ENCODE peak calls at places on chromosomes 11 and 22, in four cellular contexts. A is upper lobe of left lung, B is A549, D is K562. T is an unnamed sample.

GRCh38 chr22:50445880-50446707 is 28.7 kb downstream of the SBF1 start:
- ATAC-seq in A (no peak), B (no peak), D (no peak), T (no peak)

GRCh38 chr11:93133710-93134109 is 64.1 kb downstream of the SLC36A4 start:
- ATAC-seq in A (no peak), B (no peak), D (no peak), T (no peak)

GRCh38 chr11:124756753-124757227 is 4.7 kb upstream of the VSIG2 start:
- ATAC-seq in A (no peak), B (no peak), D (no peak), T (no peak)

GRCh38 chr11:78177216-78177615 is 11.2 kb downstream of the KCTD21 start:
- ATAC-seq in A (no peak), B (peak), D (peak), T (no peak)

GRCh38 chr11:62854825-62855570 is 15.6 kb upstream of the WDR74 start:
- ATAC-seq in A (no peak), B (no peak), D (no peak), T (no peak)

GRCh38 chr11:27505781-27506180 is 788 bp downstream of the LIN7C start:
- ATAC-seq in A (no peak), B (no peak), D (no peak), T (no peak)

GRCh38 chr11:11409224-11409623 is 56.2 kb upstream of the CSNK2A3 start:
- ATAC-seq in A (no peak), B (peak), D (no peak), T (no peak)

GRCh38 chr11:95925011-95925410 is 1.1 kb upstream of the MTMR2 start:
- ATAC-seq in A (no peak), B (no peak), D (peak), T (no peak)

GRCh38 chr11:112300094-112300786 is 39.6 kb upstream of the PLET1 start:
- ATAC-seq in A (no peak), B (no peak), D (no peak), T (no peak)

GRCh38 chr11:115447273-115447864 is 56.8 kb downstream of the CADM1 start:
- ATAC-seq in A (no peak), B (no peak), D (no peak), T (no peak)

GRCh38 chr11:75896843-75897419 is 81.9 kb downstream of the UVRAG start:
- ATAC-seq in A (peak), B (peak), D (peak), T (no peak)

GRCh38 chr11:104183572-104183971 is 19.6 kb upstream of the PDGFD start:
- ATAC-seq in A (no peak), B (no peak), D (no peak), T (no peak)

GRCh38 chr11:5703741-5704536 is 14.3 kb downstream of the TRIM22 start:
- ATAC-seq in A (no peak), B (no peak), D (no peak), T (no peak)

GRCh38 chr11:8065031-8065430 is 16.0 kb upstream of the TUB start:
- ATAC-seq in A (no peak), B (no peak), D (no peak), T (no peak)

GRCh38 chr22:29912605-29913398 is 29.8 kb downstream of the MTMR3 start:
- ATAC-seq in A (peak), B (no peak), D (peak), T (no peak)

GRCh38 chr11:22162754-22163153 is 30.1 kb upstream of the ANO5 start:
- ATAC-seq in A (peak), B (no peak), D (no peak), T (peak)

GRCh38 chr11:47523491-47524199 is 29.3 kb downstream of the CELF1 start:
- ATAC-seq in A (peak), B (peak), D (peak), T (peak)

GRCh38 chr11:111788464-111788863 is 22.3 kb upstream of the PPP2R1B start:
- ATAC-seq in A (no peak), B (no peak), D (no peak), T (no peak)

GRCh38 chr11:57735655-57736298 is 5.5 kb upstream of the SELENOH start:
- ATAC-seq in A (no peak), B (no peak), D (peak), T (no peak)

GRCh38 chr11:96390403-96390830 is 604 bp downstream of the JRKL start:
- ATAC-seq in A (peak), B (peak), D (no peak), T (no peak)

GRCh38 chr22:42313804-42314581 is 43.5 kb upstream of the TCF20 start:
- ATAC-seq in A (no peak), B (peak), D (peak), T (no peak)

GRCh38 chr11:72418834-72419560 is 15.3 kb downstream of the CLPB start:
- ATAC-seq in A (no peak), B (peak), D (no peak), T (no peak)

GRCh38 chr22:41381329-41382097 is at the start of gene TEF:
- ATAC-seq in A (peak), B (peak), D (peak), T (peak)

GRCh38 chr22:42977574-42977973 is 37.4 kb downstream of the PACSIN2 start:
- ATAC-seq in A (peak), B (no peak), D (no peak), T (no peak)

GRCh38 chr22:40960137-40960536 is 9.0 kb downstream of the RBX1 start:
- ATAC-seq in A (peak), B (no peak), D (no peak), T (no peak)

GRCh38 chr22:32754413-32755041 is 47.0 kb upstream of the TIMP3 start:
- ATAC-seq in A (peak), B (no peak), D (no peak), T (peak)

GRCh38 chr11:125075242-125075625 is 12.1 kb downstream of the SLC37A2 start:
- ATAC-seq in A (no peak), B (no peak), D (no peak), T (no peak)

DNA sequence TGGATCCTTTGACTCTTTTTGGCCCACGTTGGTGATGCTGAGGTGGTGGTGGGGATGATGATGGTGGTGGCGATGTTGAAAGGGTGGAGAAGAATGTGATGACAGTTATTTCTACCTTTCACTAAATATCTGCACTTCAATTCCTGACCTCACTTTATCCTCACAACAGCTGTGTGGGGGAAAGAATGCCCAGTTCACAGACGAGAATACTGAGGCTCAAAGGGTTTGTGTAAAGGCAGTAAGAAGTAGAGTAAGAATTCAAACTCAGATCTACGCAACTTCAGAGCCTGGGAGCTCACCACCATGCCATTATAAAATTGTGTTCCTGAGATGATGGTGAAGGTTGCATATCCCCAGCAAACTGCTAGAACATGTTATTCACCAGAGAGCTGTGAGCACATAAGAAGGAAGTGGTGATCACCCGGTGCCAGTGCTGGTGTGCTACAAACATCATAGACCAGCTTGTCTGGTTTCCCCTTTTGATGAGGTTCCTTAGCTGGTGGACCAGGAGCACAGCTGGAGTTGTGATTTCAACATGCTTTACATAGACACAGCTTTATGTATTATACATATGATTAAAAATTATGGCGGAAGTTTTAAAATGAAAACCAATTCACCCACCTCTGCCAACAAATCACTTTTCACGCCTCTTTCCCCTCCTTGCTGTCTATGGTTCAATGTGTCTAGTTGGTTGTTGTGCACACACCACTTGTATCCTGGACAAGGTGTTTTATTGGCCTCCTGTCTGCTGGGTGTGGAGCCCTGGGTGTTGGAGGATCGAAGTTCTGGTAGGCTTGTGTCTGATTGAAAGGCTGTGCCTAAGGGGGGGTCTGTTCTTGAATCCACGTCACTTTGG is 6.2 kb downstream of the ST14 start:
- ATAC-seq in A (peak), B (no peak), D (no peak), T (peak)
- H3K4me3 ChIP-seq in A (no peak), B (no peak), D (no peak), T (no peak)

GRCh38 chr11:126165366-126166156 is 45.9 kb downstream of the RPUSD4 start:
- ATAC-seq in A (peak), B (no peak), D (no peak), T (no peak)
- TF ChIP-seq EP300 in A (no peak), B (no peak), D (no peak), T (no peak)

GRCh38 chr11:132520199-132520598 is 1012.1 kb downstream of the OPCML start:
- ATAC-seq in A (no peak), B (no peak), D (no peak), T (no peak)

GRCh38 chr11:132519226-132519860 is 1013.0 kb downstream of the OPCML start:
- ATAC-seq in A (no peak), B (no peak), D (no peak), T (no peak)

DNA sequence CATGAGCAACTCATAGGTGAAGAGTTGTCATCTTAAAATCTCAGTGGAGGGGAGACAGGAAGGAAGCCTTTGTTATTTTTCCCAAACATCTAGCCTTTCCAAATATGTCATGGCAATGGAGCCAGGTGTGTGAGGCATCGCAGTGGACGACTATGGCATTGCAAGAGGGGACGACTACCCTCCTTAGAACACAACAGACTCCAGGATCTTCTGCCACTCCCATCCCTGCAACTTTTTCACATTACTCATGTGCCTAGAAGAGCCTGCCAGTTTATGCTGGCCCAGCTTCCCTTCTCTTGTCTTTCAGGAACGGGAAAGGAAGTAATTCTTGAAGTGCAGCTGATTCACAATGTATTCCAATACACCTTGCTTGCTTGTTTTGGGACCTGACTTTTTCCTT is 1008.4 kb downstream of the OPCML start:
- ATAC-seq in A (no peak), B (no peak), D (no peak), T (no peak)
- TF ChIP-seq CTCF in A (no peak), B (no peak), D (no peak), T (no peak)

GRCh38 chr11:122202161-122202950 is 86.3 kb upstream of the BLID start:
- ATAC-seq in A (peak), B (peak), D (no peak), T (peak)

GRCh38 chr11:122205036-122205435 is 89.0 kb upstream of the BLID start:
- ATAC-seq in A (no peak), B (no peak), D (no peak), T (no peak)

GRCh38 chr11:122201126-122201525 is 85.1 kb upstream of the BLID start:
- ATAC-seq in A (no peak), B (no peak), D (no peak), T (no peak)

GRCh38 chr11:122202951-122203456 is 87.0 kb upstream of the BLID start:
- ATAC-seq in A (peak), B (peak), D (peak), T (peak)

GRCh38 chr11:122204206-122204605 is 88.2 kb upstream of the BLID start:
- ATAC-seq in A (no peak), B (no peak), D (no peak), T (no peak)
- H3K4me3 ChIP-seq in A (no peak), B (no peak), D (no peak), T (no peak)

GRCh38 chr11:65498977-65499712 is at the start of gene MALAT1:
- ATAC-seq in A (peak), B (peak), D (peak), T (no peak)
- TF ChIP-seq EP300 in A (no peak), B (peak), D (peak), T (no peak)

DNA sequence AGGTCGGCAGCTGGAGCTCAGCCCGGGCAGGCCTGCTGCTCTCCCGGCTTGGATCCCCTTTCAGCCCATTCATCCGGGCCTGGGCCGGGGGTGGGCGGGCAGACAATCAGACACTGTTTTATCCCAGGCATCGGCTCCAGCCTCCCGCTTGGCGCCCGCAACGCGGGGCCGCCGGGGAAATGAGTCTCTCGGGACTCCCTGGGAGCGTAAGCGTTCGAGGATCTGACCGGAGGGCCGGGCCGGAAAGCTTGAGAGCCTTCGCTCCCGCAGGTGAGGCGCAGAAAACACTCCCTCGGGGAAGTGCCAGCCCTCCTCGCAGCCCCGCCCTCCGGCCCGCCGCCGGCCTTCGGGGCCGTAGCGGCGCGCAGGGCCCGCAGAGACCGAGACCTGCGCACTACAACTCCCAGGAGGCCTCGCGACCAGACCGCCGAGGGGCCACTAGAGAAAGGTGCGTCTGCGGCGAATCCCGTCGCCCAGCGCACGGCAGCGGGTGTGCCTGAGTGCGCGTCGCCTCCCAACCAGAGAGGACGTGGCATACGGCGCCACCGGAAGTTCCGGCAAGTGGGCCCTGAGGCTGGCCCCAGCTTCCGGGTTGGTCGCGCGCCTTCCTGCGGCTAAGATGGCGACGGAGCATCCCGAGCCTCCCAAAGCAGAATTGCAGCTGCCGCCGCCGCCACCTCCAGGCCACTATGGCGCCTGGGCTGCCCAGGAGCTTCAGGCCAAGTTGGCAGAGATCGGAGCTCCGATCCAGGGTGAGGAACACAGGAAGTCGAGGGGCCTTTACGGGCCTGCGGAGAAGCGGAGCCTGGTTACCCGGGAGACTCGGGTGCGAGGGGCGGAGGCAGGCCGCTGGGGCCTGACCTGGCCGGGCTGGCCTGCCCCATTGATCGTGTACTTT is at the start of gene SF3B2:
- ATAC-seq in A (peak), B (peak), D (peak), T (peak)
- TF ChIP-seq CTCF in A (peak), B (no peak), D (no peak), T (no peak)

DNA sequence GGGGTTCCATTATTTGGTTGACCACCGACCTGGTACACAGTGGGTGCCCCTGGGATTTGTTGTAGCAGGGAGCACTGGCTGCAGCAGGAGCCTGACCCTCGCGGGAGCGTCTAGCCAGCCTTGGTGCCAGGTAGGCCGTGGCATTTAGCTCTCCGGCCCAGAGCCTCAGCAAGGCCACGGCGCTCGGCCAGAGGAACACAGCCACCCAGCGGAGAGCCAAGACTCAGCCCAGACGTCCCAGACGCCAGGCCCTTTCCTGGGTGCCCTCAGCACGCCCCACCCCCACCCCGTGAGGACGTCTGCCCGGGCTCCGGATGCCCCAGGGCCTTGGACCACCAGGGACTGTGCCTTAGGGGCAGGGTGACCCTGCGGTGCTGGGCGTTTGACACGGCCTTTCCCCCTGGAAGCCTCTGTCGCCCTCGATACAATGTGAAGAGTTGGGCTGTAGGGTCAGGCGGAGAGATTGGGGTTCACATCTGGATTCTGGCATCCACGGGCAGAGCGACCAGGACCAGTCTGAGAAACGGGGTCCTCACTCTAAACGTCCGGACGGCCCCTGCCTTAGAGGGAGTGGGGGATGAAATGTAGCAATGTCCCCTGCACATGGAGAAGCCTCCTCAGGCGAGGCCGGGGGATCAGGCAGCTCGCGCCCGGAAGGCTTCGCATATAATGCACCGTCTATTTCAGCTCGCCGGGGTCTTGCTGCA is 99.2 kb upstream of the FGF3 start:
- ATAC-seq in A (no peak), B (no peak), D (no peak), T (no peak)
- H3K4me3 ChIP-seq in A (no peak), B (no peak), D (no peak), T (no peak)